ENCODE peak calls at places on chromosome 7, in eight cellular contexts. C is cardiac fibroblast, D is lower lobe of right lung, X is endothelial cell, U is esophagus muscularis mucosa, E is BE2C, I is transverse colon, O is astrocyte. B is an unnamed sample.

GRCh38 chr7:20647908-20648776 is 32.7 kb downstream of the ABCB5 start:
- DNase-seq in C (peak; percentile 20), D (no peak), X (peak; percentile 49), U (no peak), E (peak; percentile 42), I (no peak), O (peak; percentile 8), B (no peak)

GRCh38 chr7:46215987-46216567 is 295.0 kb upstream of the IGFBP3 start:
- DNase-seq in C (peak; percentile 32), D (peak; percentile 52), X (no peak), U (peak; percentile 79), E (no peak), I (no peak), O (no peak), B (no peak)

GRCh38 chr7:137932881-137933269 is 69.0 kb downstream of the CREB3L2 start:
- DNase-seq in C (no peak), D (no peak), X (no peak), U (no peak), E (peak; percentile 33), I (no peak), O (peak; percentile 63), B (no peak)

GRCh38 chr7:98203964-98204605 is 7.2 kb upstream of the BHLHA15 start:
- DNase-seq in C (no peak), D (no peak), X (no peak), U (no peak), E (no peak), I (no peak), O (no peak), B (no peak)

GRCh38 chr7:32253245-32253644 is 183.0 kb upstream of the PDE1C start:
- DNase-seq in C (no peak), D (no peak), X (no peak), U (no peak), E (no peak), I (no peak), O (no peak), B (no peak)

GRCh38 chr7:24942226-24942625 is 37.8 kb downstream of the OSBPL3 start:
- DNase-seq in C (no peak), D (no peak), X (no peak), U (no peak), E (no peak), I (no peak), O (no peak), B (no peak)

GRCh38 chr7:2100278-2101205 is 132.2 kb downstream of the MAD1L1 start:
- DNase-seq in C (no peak), D (no peak), X (no peak), U (no peak), E (peak; percentile 60), I (no peak), O (no peak), B (no peak)

GRCh38 chr7:74002474-74003017 is 25.4 kb upstream of the ELN start:
- DNase-seq in C (peak; percentile 69), D (peak; percentile 73), X (no peak), U (no peak), E (no peak), I (peak; percentile 67), O (peak; percentile 81), B (peak; percentile 87)

GRCh38 chr7:98233241-98234070 is 18.6 kb downstream of the TECPR1 start:
- DNase-seq in C (no peak), D (no peak), X (no peak), U (no peak), E (no peak), I (no peak), O (no peak), B (no peak)

GRCh38 chr7:20438665-20439376 is 108.1 kb downstream of the ITGB8 start:
- DNase-seq in C (no peak), D (no peak), X (no peak), U (no peak), E (no peak), I (no peak), O (no peak), B (peak; percentile 52)

GRCh38 chr7:55157347-55158105 is 138.7 kb downstream of the EGFR start:
- DNase-seq in C (peak; percentile 30), D (no peak), X (no peak), U (no peak), E (no peak), I (no peak), O (no peak), B (no peak)

GRCh38 chr7:39904077-39904486 is 46.0 kb upstream of the CDK13 start:
- DNase-seq in C (no peak), D (no peak), X (no peak), U (no peak), E (no peak), I (no peak), O (peak; percentile 20), B (no peak)

GRCh38 chr7:22632674-22633073 is 94.3 kb upstream of the IL6 start:
- DNase-seq in C (no peak), D (no peak), X (no peak), U (no peak), E (no peak), I (no peak), O (peak; percentile 70), B (no peak)

GRCh38 chr7:17786314-17786852 is 153.9 kb downstream of the SNX13 start:
- DNase-seq in C (no peak), D (no peak), X (no peak), U (no peak), E (no peak), I (no peak), O (no peak), B (no peak)

GRCh38 chr7:41599760-41600159 is 103.1 kb downstream of the INHBA start:
- DNase-seq in C (no peak), D (no peak), X (peak; percentile 22), U (no peak), E (no peak), I (no peak), O (no peak), B (no peak)

GRCh38 chr7:75987805-75988630 is 6.4 kb downstream of the TMEM120A start:
- DNase-seq in C (no peak), D (no peak), X (no peak), U (no peak), E (peak; percentile 8), I (no peak), O (no peak), B (peak; percentile 40)

GRCh38 chr7:69564454-69565417 is 33.5 kb upstream of the AUTS2 start:
- DNase-seq in C (peak; percentile 76), D (no peak), X (no peak), U (no peak), E (peak; percentile 81), I (no peak), O (peak; percentile 36), B (no peak)

GRCh38 chr7:70856889-70857511 is 274.9 kb upstream of the GALNT17 start:
- DNase-seq in C (peak; percentile 63), D (peak; percentile 62), X (peak; percentile 77), U (no peak), E (peak; percentile 73), I (peak; percentile 60), O (peak; percentile 7), B (no peak)

GRCh38 chr7:17939670-17940301 is 508 bp downstream of the SNX13 start:
- DNase-seq in C (peak; percentile 22), D (no peak), X (peak; percentile 44), U (no peak), E (peak; percentile 48), I (peak; percentile 63), O (no peak), B (peak; percentile 55)

GRCh38 chr7:138828302-138828701 is 30.3 kb upstream of the ATP6V0A4 start:
- DNase-seq in C (no peak), D (no peak), X (no peak), U (no peak), E (no peak), I (no peak), O (no peak), B (no peak)

GRCh38 chr7:81064446-81064845 is 145.6 kb upstream of the SEMA3C start:
- DNase-seq in C (peak; percentile 12), D (no peak), X (no peak), U (no peak), E (no peak), I (no peak), O (no peak), B (no peak)

DNA sequence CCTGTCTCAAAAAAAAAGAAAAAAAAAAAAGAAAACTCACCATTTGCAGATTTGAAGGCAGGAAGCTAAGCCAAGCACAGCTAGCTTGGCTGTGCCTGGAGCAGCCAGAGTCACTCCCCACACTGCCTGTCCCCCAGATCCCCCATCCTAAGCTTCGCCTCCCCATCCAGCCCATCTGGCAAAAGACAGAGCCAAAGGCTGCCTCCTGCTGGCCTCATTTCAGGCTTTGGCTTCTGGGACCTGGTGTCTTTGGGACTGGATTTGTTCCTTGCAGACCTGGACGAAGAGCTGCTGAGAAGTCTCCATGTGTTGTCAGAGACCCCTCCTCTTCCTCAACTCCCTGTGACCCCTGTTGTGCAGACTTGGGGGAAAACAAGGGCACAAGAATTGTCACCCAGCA is 8.1 kb downstream of the ASL start:
- DNase-seq in C (no peak), D (no peak), X (no peak), U (no peak), E (no peak), I (no peak), O (no peak), B (no peak)
- TF ChIP-seq CTCF in C (peak; percentile 12), D (no peak), X (no peak), U (no peak), E (peak; percentile 7), I (no peak), O (no peak), B (no peak)

DNA sequence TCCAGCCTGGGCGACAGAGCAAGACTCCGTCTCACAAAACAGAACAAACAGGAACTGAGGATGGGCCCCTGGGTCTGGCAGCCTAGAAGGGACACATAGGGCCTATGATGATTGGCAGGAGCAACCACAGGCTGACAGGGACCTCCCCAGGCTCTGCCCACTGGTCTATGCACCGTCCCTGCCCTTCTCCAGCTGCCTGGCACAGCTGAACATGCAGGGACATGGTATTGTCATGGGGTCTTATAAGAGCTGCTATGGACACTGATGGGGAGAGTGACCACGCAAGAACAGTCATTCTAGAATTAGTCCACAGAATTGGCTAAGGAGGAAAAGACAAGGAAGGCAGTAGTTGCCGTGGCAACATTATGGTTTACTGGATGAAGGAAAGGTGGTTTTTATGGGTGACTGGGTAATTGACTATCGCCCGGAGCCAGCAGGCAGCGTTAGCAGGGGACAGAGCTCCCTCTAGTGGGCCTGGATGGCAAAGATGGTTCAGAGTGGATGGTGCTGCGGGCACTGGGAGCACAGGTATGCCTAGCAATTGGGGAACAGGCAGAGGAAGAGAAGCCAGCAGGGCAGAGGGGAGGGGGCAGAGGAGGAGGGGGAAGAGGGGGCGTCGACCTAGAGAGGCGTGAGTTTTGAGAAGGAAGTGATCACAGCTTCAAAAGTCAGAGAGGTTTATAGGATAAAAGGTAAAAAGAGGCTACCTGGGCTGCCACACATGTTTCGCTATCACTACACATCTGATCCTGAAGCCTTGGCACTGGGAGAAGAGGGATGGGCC is 7.8 kb upstream of the TRIM56 start:
- DNase-seq in C (peak; percentile 72), D (peak; percentile 81), X (peak; percentile 87), U (no peak), E (peak; percentile 82), I (peak; percentile 90), O (peak; percentile 66), B (peak; percentile 76)
- TF ChIP-seq CTCF in C (peak; percentile 98), D (peak; percentile 84), X (peak; percentile 63), U (peak; percentile 92), E (peak; percentile 98), I (peak; percentile 81), O (peak; percentile 93), B (peak; percentile 91)

GRCh38 chr7:14846405-14846804 is 56.1 kb downstream of the DGKB start:
- DNase-seq in C (no peak), D (no peak), X (no peak), U (no peak), E (no peak), I (no peak), O (no peak), B (no peak)
- TF ChIP-seq CTCF in C (no peak), D (no peak), X (no peak), U (no peak), E (no peak), I (no peak), O (no peak), B (no peak)

GRCh38 chr7:91055219-91055618 is 209.0 kb upstream of the FZD1 start:
- DNase-seq in C (no peak), D (no peak), X (no peak), U (no peak), E (no peak), I (no peak), O (no peak), B (no peak)
- TF ChIP-seq CTCF in C (no peak), D (no peak), X (no peak), U (no peak), E (no peak), I (no peak), O (no peak), B (no peak)